ENCODE peak calls at places on chromosome 22, in four cellular contexts. One of them, this sample, is unnamed.

GRCh38 chr22:20553947-20554741 is 46.7 kb downstream of the MED15 start:
- DNase-seq in CD8-positive, alpha-beta memory T cell: no peak
- DNase-seq in left ventricle myocardium inferior: no peak
- DNase-seq in epithelial cell of prostate: no peak
- DNase-seq in this sample: no peak

GRCh38 chr22:42194953-42195352 is 64.3 kb upstream of the CYP2D6 start:
- DNase-seq in CD8-positive, alpha-beta memory T cell: no peak
- DNase-seq in left ventricle myocardium inferior: no peak
- DNase-seq in epithelial cell of prostate: no peak
- DNase-seq in this sample: no peak

GRCh38 chr22:45964372-45964771 is 12.6 kb downstream of the WNT7B start:
- DNase-seq in CD8-positive, alpha-beta memory T cell: no peak
- DNase-seq in left ventricle myocardium inferior: no peak
- DNase-seq in epithelial cell of prostate: no peak
- DNase-seq in this sample: no peak

GRCh38 chr22:42287174-42287890 is 16.9 kb upstream of the TCF20 start:
- DNase-seq in CD8-positive, alpha-beta memory T cell: no peak
- DNase-seq in left ventricle myocardium inferior: no peak
- DNase-seq in epithelial cell of prostate: no peak
- DNase-seq in this sample: no peak

GRCh38 chr22:37726240-37726887 is 29.5 kb downstream of the TRIOBP start:
- DNase-seq in CD8-positive, alpha-beta memory T cell: no peak
- DNase-seq in left ventricle myocardium inferior: no peak
- DNase-seq in epithelial cell of prostate: no peak
- DNase-seq in this sample: no peak

GRCh38 chr22:31872209-31872608 is 72.1 kb upstream of the YWHAH start:
- DNase-seq in CD8-positive, alpha-beta memory T cell: no peak
- DNase-seq in left ventricle myocardium inferior: no peak
- DNase-seq in epithelial cell of prostate: no peak
- DNase-seq in this sample: no peak

GRCh38 chr22:30206964-30207363 is 39.6 kb downstream of the LIF start:
- DNase-seq in CD8-positive, alpha-beta memory T cell: no peak
- DNase-seq in left ventricle myocardium inferior: no peak
- DNase-seq in epithelial cell of prostate: no peak
- DNase-seq in this sample: no peak

GRCh38 chr22:48736593-48737460 is 1090.8 kb downstream of the BRD1 start:
- DNase-seq in CD8-positive, alpha-beta memory T cell: no peak
- DNase-seq in left ventricle myocardium inferior: no peak
- DNase-seq in epithelial cell of prostate: no peak
- DNase-seq in this sample: no peak

GRCh38 chr22:23984430-23984829 is 4.5 kb downstream of the GSTT2 start:
- DNase-seq in CD8-positive, alpha-beta memory T cell: peak; percentile 51
- DNase-seq in left ventricle myocardium inferior: no peak
- DNase-seq in epithelial cell of prostate: no peak
- DNase-seq in this sample: no peak

GRCh38 chr22:42305967-42306366 is 35.5 kb upstream of the TCF20 start:
- DNase-seq in CD8-positive, alpha-beta memory T cell: no peak
- DNase-seq in left ventricle myocardium inferior: no peak
- DNase-seq in epithelial cell of prostate: no peak
- DNase-seq in this sample: no peak

GRCh38 chr22:46350111-46350510 is 14.6 kb downstream of the TRMU start:
- DNase-seq in CD8-positive, alpha-beta memory T cell: no peak
- DNase-seq in left ventricle myocardium inferior: no peak
- DNase-seq in epithelial cell of prostate: no peak
- DNase-seq in this sample: no peak

DNA sequence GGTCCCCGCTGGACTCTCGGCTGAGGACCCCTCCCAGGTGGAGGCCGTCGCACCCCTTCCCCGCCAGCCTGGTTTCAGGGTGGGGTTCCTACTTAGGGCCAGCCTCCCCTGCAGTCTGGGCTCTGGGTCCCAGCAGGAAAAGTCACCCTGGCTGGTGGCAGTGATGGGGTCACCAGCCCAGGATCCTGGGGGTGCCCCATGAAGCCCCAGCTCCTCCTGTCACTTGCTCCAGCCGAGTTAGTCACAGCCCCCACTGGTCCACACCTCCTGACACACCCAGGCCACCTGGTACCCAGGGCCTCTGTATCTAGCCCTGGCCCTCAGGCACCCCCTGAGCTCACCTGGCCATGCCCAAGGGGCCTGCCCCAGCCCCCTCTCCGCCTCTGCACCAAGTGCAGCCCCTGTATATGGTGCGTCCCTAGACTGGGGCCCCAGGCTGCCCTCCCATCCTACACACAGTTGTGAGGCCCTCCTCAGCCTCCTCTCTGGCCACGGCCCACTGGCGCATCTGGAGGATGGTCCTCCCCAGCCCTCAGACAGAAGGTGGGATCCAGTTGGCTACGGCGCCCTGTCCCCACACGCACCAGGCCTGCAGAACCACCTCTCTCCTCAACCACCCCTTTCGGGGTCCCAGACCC is 6.7 kb downstream of the PLXNB2 start:
- DNase-seq in CD8-positive, alpha-beta memory T cell: no peak
- DNase-seq in left ventricle myocardium inferior: no peak
- DNase-seq in epithelial cell of prostate: no peak
- DNase-seq in this sample: no peak
- H3K27ac ChIP-seq in CD8-positive, alpha-beta memory T cell: no peak overlapping the region
- H3K27ac ChIP-seq in left ventricle myocardium inferior: peak overlapping the region; percentile 95
- H3K27ac ChIP-seq in epithelial cell of prostate: peak overlapping the region; percentile 99
- H3K27ac ChIP-seq in this sample: peak overlapping the region; percentile 43

GRCh38 chr22:17131686-17132085 is 10.5 kb upstream of the TMEM121B start:
- DNase-seq in CD8-positive, alpha-beta memory T cell: no peak
- DNase-seq in left ventricle myocardium inferior: no peak
- DNase-seq in epithelial cell of prostate: no peak
- DNase-seq in this sample: no peak
- H3K27ac ChIP-seq in CD8-positive, alpha-beta memory T cell: no peak overlapping the region
- H3K27ac ChIP-seq in left ventricle myocardium inferior: peak overlapping the region; percentile 47
- H3K27ac ChIP-seq in epithelial cell of prostate: no peak overlapping the region
- H3K27ac ChIP-seq in this sample: no peak overlapping the region

GRCh38 chr22:35837328-35837727 is 119.7 kb downstream of the APOL5 start:
- DNase-seq in CD8-positive, alpha-beta memory T cell: no peak
- DNase-seq in left ventricle myocardium inferior: no peak
- DNase-seq in epithelial cell of prostate: no peak
- DNase-seq in this sample: no peak
- H3K27ac ChIP-seq in CD8-positive, alpha-beta memory T cell: no peak overlapping the region
- H3K27ac ChIP-seq in left ventricle myocardium inferior: peak overlapping the region; percentile 88
- H3K27ac ChIP-seq in epithelial cell of prostate: peak overlapping the region; percentile 89
- H3K27ac ChIP-seq in this sample: no peak overlapping the region

GRCh38 chr22:33054276-33054675 is 3.9 kb downstream of the SYN3 start:
- DNase-seq in CD8-positive, alpha-beta memory T cell: no peak
- DNase-seq in left ventricle myocardium inferior: no peak
- DNase-seq in epithelial cell of prostate: no peak
- DNase-seq in this sample: no peak
- H3K27ac ChIP-seq in CD8-positive, alpha-beta memory T cell: no peak overlapping the region
- H3K27ac ChIP-seq in left ventricle myocardium inferior: no peak overlapping the region
- H3K27ac ChIP-seq in epithelial cell of prostate: no peak overlapping the region
- H3K27ac ChIP-seq in this sample: no peak overlapping the region

This sample was measured in substantia nigra.